ENCODE peak calls at places on chromosomes 13 and 19, in ten cellular contexts. R, Q, J, E, U, X, A, L, Y and P are unnamed samples.

GRCh38 chr19:42531313-42531712 is 3.0 kb upstream of the CEACAM1 start:
- DNase-seq in R (no peak), L (no peak), Y (no peak), X (no peak), U (no peak), Q (no peak), A (no peak), J (no peak), E (no peak), P (no peak)

GRCh38 chr13:46556380-46556779 is 3.4 kb downstream of the LRCH1 start:
- DNase-seq in A (no peak), L (no peak), U (no peak), Q (no peak), R (no peak), E (no peak), X (no peak), J (no peak), Y (no peak), P (no peak)

GRCh38 chr13:98653471-98653985 is 76.6 kb upstream of the STK24 start:
- DNase-seq in U (peak), Q (peak), Y (peak), R (peak), J (peak), X (peak), L (peak), A (peak), E (peak), P (no peak)

GRCh38 chr13:57627663-57628062 is 3.9 kb upstream of the PCDH17 start:
- DNase-seq in A (no peak), Y (peak), E (no peak), R (peak), Q (no peak), X (no peak), L (no peak), J (no peak), U (no peak), P (no peak)

GRCh38 chr13:25778302-25778701 is 273.5 kb downstream of the SHISA2 start:
- DNase-seq in Y (no peak), L (no peak), J (no peak), Q (no peak), A (no peak), U (no peak), X (no peak), R (no peak), E (no peak), P (no peak)

GRCh38 chr13:33349314-33349995 is 63.9 kb upstream of the STARD13 start:
- DNase-seq in J (peak), E (no peak), Y (peak), R (peak), X (no peak), A (no peak), L (no peak), U (no peak), Q (peak), P (peak)

GRCh38 chr19:18718846-18719458 is 35.5 kb downstream of the CRTC1 start:
- DNase-seq in R (no peak), J (no peak), X (no peak), Y (no peak), E (no peak), A (no peak), L (no peak), U (no peak), Q (no peak), P (no peak)

GRCh38 chr13:51765142-51765515 is 38.8 kb downstream of the DHRS12 start:
- DNase-seq in Y (no peak), L (no peak), A (no peak), J (no peak), U (no peak), R (no peak), Q (no peak), X (no peak), E (no peak), P (no peak)

GRCh38 chr19:6418562-6418932 is 6.1 kb downstream of the KHSRP start:
- DNase-seq in A (no peak), E (no peak), U (no peak), J (no peak), R (no peak), L (no peak), Y (no peak), Q (no peak), X (no peak), P (no peak)

GRCh38 chr13:112261924-112262323 is 114.2 kb upstream of the SPACA7 start:
- DNase-seq in Q (no peak), J (no peak), A (no peak), L (no peak), U (no peak), R (no peak), E (no peak), X (no peak), Y (no peak), P (no peak)

GRCh38 chr13:99320693-99321481 is 13.7 kb upstream of the GPR183 start:
- DNase-seq in U (no peak), Q (peak), L (no peak), Y (no peak), J (no peak), R (peak), X (no peak), A (no peak), E (no peak), P (no peak)